ENCODE peak calls at places on chromosomes 1 and 21, in eight cellular contexts. W is mesothelial cell of epicardium; X is MCF 10A; D is progenitor cell of endocrine pancreas; G is CD8-positive, alpha-beta T cell; A is AG10803; M is upper lobe of right lung; T is A549. V is an unnamed sample.

GRCh38 chr1:153945795-153946621 is 510 bp downstream of the DENND4B start:
- DNase-seq in T (peak; percentile 61), W (peak; percentile 66), X (peak; percentile 71), D (peak; percentile 35), A (peak; percentile 74), M (peak; percentile 97), G (peak; percentile 48), V (no peak)

GRCh38 chr1:40379785-40380452 is 6.4 kb downstream of the SMAP2 start:
- DNase-seq in X (peak; percentile 11), M (no peak), D (no peak), W (no peak), G (no peak), T (no peak), A (peak; percentile 77), V (no peak)

GRCh38 chr1:157968503-157968902 is 24.9 kb upstream of the KIRREL1 start:
- DNase-seq in W (no peak), X (peak; percentile 95), T (peak; percentile 12), A (peak; percentile 82), D (no peak), M (no peak), G (no peak), V (no peak)

GRCh38 chr1:232877361-232877991 is 72.3 kb downstream of the MAP10 start:
- DNase-seq in M (no peak), W (peak; percentile 9), T (no peak), G (no peak), D (no peak), X (no peak), A (no peak), V (peak; percentile 32)

GRCh38 chr1:16888806-16889178 is 7.0 kb upstream of the RNU1-2 start:
- DNase-seq in D (no peak), X (no peak), T (peak; percentile 21), W (no peak), A (peak; percentile 5), M (no peak), G (no peak), V (no peak)

GRCh38 chr1:233908092-233908491 is 3.6 kb downstream of the SLC35F3 start:
- DNase-seq in T (no peak), A (no peak), M (no peak), X (no peak), W (no peak), G (no peak), D (no peak), V (no peak)

GRCh38 chr1:186735463-186735862 is 55.2 kb upstream of the PTGS2 start:
- DNase-seq in D (no peak), X (peak; percentile 21), A (no peak), W (no peak), M (no peak), T (no peak), G (no peak), V (no peak)

GRCh38 chr1:74964508-74964907 is 169.7 kb upstream of the LHX8 start:
- DNase-seq in D (no peak), A (no peak), T (no peak), G (no peak), W (peak; percentile 69), M (no peak), X (peak; percentile 43), V (no peak)

GRCh38 chr1:208476825-208477170 is 232.6 kb upstream of the PLXNA2 start:
- DNase-seq in W (no peak), X (no peak), M (no peak), A (no peak), G (no peak), D (no peak), T (no peak), V (no peak)

GRCh38 chr21:45078877-45079281 is 4.5 kb downstream of the ADARB1 start:
- DNase-seq in W (no peak), X (peak; percentile 82), G (peak; percentile 41), D (no peak), M (no peak), T (no peak), A (peak; percentile 85), V (no peak)

GRCh38 chr1:234926252-234926573 is 202.4 kb downstream of the TOMM20 start:
- DNase-seq in T (no peak), G (no peak), W (no peak), A (no peak), X (no peak), D (no peak), M (no peak), V (no peak)

GRCh38 chr1:199859525-199859924 is 168.0 kb upstream of the NR5A2 start:
- DNase-seq in G (no peak), T (peak; percentile 44), A (peak; percentile 71), D (no peak), W (no peak), M (no peak), X (peak; percentile 88), V (no peak)

GRCh38 chr21:32770514-32771133 is 931 bp downstream of the PAXBP1 start:
- DNase-seq in D (no peak), T (no peak), M (no peak), W (no peak), G (no peak), X (peak; percentile 34), A (peak; percentile 17), V (no peak)

GRCh38 chr21:36773111-36773510 is 74.2 kb downstream of the SIM2 start:
- DNase-seq in T (no peak), A (peak; percentile 88), D (no peak), X (peak; percentile 89), G (no peak), M (peak; percentile 84), W (no peak), V (no peak)

GRCh38 chr1:27005648-27006496 is 6.8 kb downstream of the TENT5B start:
- DNase-seq in T (no peak), G (no peak), D (no peak), M (peak; percentile 86), A (no peak), X (peak; percentile 82), W (no peak), V (no peak)
- TF ChIP-seq CTCF in T (no peak), G (no peak), D (no peak), M (no peak), A (no peak), X (no peak), W (peak; percentile 14), V (no peak)

DNA sequence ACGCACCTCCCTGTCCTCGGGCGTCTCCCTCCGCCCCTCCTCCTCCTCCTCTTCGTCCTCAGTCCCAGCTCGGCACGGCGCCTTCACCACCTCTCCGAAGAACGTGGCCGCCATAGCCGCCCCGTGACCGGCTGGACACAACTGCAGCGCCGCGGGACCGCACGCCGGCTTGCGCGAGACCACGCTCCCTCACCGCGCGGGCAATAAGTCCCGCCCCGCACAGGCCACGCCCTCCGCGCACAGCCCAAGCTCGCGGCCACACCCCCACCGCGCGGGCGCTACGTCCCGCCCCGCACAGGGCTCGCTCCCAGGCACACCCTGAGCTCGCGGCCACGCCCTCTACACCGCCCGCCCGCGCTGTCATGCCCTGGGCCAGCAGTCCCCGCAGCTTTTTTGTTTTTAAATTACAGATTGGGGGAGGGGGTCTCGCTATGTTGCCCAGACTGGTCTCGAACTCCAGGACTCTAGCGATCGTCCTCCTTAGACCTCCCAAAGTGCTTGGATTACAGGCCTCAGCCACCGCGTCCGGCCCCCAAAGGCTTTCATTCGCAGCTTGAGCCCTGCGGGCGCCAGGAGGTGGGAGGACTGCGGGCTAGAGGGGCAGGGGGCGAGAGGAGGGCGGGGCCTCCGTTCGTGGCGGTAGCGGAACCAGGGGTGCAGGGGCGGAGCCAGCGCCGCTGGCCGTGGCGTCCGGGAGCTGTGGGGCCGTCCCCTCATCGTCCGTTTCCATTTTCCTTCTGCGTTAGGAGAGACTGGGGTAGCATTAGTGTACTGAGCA is at the start of gene PSMG1:
- DNase-seq in G (peak; percentile 86), D (peak; percentile 88), W (peak; percentile 93), M (peak; percentile 99), T (peak; percentile 44), X (peak; percentile 95), A (peak; percentile 94), V (peak; percentile 97)
- TF ChIP-seq CTCF in G (no peak), D (no peak), W (no peak), M (no peak), T (no peak), X (no peak), A (no peak), V (no peak)

DNA sequence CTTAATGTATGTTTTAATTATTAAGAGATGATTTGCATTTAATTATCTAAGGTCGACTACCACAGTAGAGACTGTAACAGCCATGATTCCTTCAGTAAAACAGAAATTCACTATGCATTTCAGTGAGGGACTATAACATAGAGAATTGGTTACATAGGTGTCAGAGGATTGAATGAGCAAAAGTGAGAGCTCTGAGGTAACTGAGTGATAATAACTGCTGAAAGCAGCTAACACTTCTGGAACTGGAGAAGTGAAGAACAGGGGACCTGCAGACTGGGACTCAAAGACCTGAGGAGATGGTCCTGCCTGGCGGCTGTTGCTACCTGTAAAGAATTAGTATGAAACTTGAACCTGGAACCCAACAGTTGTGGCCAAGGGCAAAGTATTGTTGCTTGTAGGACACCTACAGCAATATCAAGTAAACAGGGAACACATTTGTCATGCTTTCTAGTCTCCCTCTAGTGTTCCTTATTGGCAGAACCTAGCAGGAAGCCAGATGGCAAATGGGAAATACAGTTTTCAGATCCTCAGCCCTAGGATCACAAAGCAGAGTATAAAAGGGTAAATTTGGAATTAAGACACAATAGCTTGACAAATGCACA is 110.6 kb downstream of the HS2ST1 start:
- DNase-seq in G (no peak), X (peak; percentile 54), W (no peak), D (no peak), A (peak; percentile 25), M (no peak), T (peak; percentile 18), V (no peak)
- TF ChIP-seq CTCF in G (no peak), X (peak; percentile 47), W (no peak), D (peak; percentile 51), A (peak; percentile 64), M (peak; percentile 45), T (peak; percentile 42), V (peak; percentile 57)

GRCh38 chr1:116878804-116879477 is 30.8 kb upstream of the PTGFRN start:
- DNase-seq in X (peak; percentile 88), W (peak; percentile 48), G (no peak), M (no peak), T (no peak), A (peak; percentile 61), D (no peak), V (no peak)
- TF ChIP-seq CTCF in X (no peak), W (no peak), G (no peak), M (no peak), T (no peak), A (peak; percentile 16), D (no peak), V (no peak)